ENCODE peak calls at places on chromosomes 2 and 18, in five cellular contexts. Z is K562, T is GM12878, I is A549, J is H1. V is an unnamed sample.

GRCh38 chr2:227340106-227340505 is 15.1 kb downstream of the MFF start:
- DNase-seq in Z (no peak), T (no peak), I (no peak), J (no peak), V (no peak)

GRCh38 chr2:157672129-157672528 is 43.5 kb upstream of the ACVR1C start:
- DNase-seq in Z (no peak), T (no peak), I (peak; percentile 18), J (no peak), V (peak; percentile 5)

GRCh38 chr2:241900251-241901017 is 30.9 kb downstream of the RTP5 start:
- DNase-seq in Z (no peak), T (no peak), I (no peak), J (peak; percentile 32), V (no peak)

GRCh38 chr2:231099918-231100317 is 24.9 kb downstream of the HTR2B start:
- DNase-seq in Z (no peak), T (no peak), I (peak; percentile 10), J (peak; percentile 66), V (no peak)

GRCh38 chr18:25279556-25279955 is 72.4 kb downstream of the ZNF521 start:
- DNase-seq in Z (no peak), T (no peak), I (no peak), J (no peak), V (no peak)

GRCh38 chr2:167697961-167698360 is 549.4 kb downstream of the STK39 start:
- DNase-seq in Z (no peak), T (no peak), I (no peak), J (no peak), V (no peak)

GRCh38 chr2:35986871-35987270 is 368.7 kb upstream of the CRIM1 start:
- DNase-seq in Z (no peak), T (no peak), I (no peak), J (no peak), V (no peak)

GRCh38 chr2:39266906-39267434 is 23.2 kb upstream of the CDKL4 start:
- DNase-seq in Z (no peak), T (no peak), I (no peak), J (no peak), V (no peak)

GRCh38 chr2:7860693-7861092 is 821.2 kb upstream of the ID2 start:
- DNase-seq in Z (no peak), T (no peak), I (no peak), J (peak; percentile 27), V (no peak)

GRCh38 chr18:48580782-48581181 is 42.0 kb downstream of the CTIF start:
- DNase-seq in Z (no peak), T (no peak), I (no peak), J (no peak), V (no peak)

GRCh38 chr2:224004105-224004715 is 34.9 kb downstream of the SERPINE2 start:
- DNase-seq in Z (no peak), T (no peak), I (no peak), J (no peak), V (no peak)

GRCh38 chr2:174784909-174785308 is 20.6 kb upstream of the CHRNA1 start:
- DNase-seq in Z (no peak), T (no peak), I (no peak), J (no peak), V (no peak)

GRCh38 chr2:128378231-128379020 is 59.8 kb upstream of the HS6ST1 start:
- DNase-seq in Z (no peak), T (no peak), I (no peak), J (no peak), V (no peak)

GRCh38 chr2:150232321-150232720 is 255.1 kb downstream of the RND3 start:
- DNase-seq in Z (no peak), T (no peak), I (no peak), J (no peak), V (no peak)

GRCh38 chr2:54613794-54614257 is 109.6 kb upstream of the EML6 start:
- DNase-seq in Z (no peak), T (no peak), I (peak; percentile 83), J (no peak), V (no peak)

GRCh38 chr18:32930695-32931301 is 158.0 kb upstream of the KLHL14 start:
- DNase-seq in Z (peak; percentile 10), T (no peak), I (peak; percentile 27), J (no peak), V (peak; percentile 55)

GRCh38 chr2:138090330-138090729 is 126.1 kb downstream of the HNMT start:
- DNase-seq in Z (peak; percentile 71), T (no peak), I (peak; percentile 47), J (no peak), V (peak; percentile 64)

GRCh38 chr2:64850641-64851040 is 138.6 kb upstream of the SLC1A4 start:
- DNase-seq in Z (no peak), T (no peak), I (no peak), J (no peak), V (no peak)

GRCh38 chr2:53033416-53033815 is 734.2 kb upstream of the CHAC2 start:
- DNase-seq in Z (no peak), T (no peak), I (no peak), J (no peak), V (no peak)

GRCh38 chr2:54648256-54648655 is 75.2 kb upstream of the EML6 start:
- DNase-seq in Z (no peak), T (no peak), I (no peak), J (no peak), V (no peak)

GRCh38 chr2:148813603-148814065 is 61.4 kb upstream of the KIF5C start:
- DNase-seq in Z (peak; percentile 64), T (peak; percentile 76), I (no peak), J (peak; percentile 83), V (no peak)

GRCh38 chr2:179751184-179751809 is 110.1 kb downstream of the ZNF385B start:
- DNase-seq in Z (peak; percentile 44), T (no peak), I (peak; percentile 27), J (no peak), V (peak; percentile 27)

GRCh38 chr18:33934258-33934657 is 290.5 kb downstream of the NOL4 start:
- DNase-seq in Z (no peak), T (no peak), I (no peak), J (no peak), V (no peak)

GRCh38 chr18:46688853-46689525 is 32.0 kb upstream of the LOXHD1 start:
- DNase-seq in Z (no peak), T (no peak), I (no peak), J (no peak), V (no peak)

GRCh38 chr2:85445316-85446295 is 27.1 kb downstream of the SH2D6 start:
- DNase-seq in Z (no peak), T (no peak), I (peak; percentile 67), J (no peak), V (no peak)

GRCh38 chr2:70698847-70699246 is 69.2 kb downstream of the ADD2 start:
- DNase-seq in Z (no peak), T (no peak), I (no peak), J (no peak), V (no peak)

GRCh38 chr2:176421291-176422050 is 152.2 kb downstream of the MTX2 start:
- DNase-seq in Z (no peak), T (no peak), I (no peak), J (no peak), V (no peak)

GRCh38 chr18:6683112-6683876 is 46.2 kb upstream of the ARHGAP28 start:
- DNase-seq in Z (peak; percentile 98), T (no peak), I (no peak), J (peak; percentile 62), V (no peak)

GRCh38 chr2:187549951-187550555 is 4.2 kb downstream of the TFPI start:
- DNase-seq in Z (no peak), T (no peak), I (no peak), J (no peak), V (peak; percentile 90)

GRCh38 chr2:735670-736218 is 58.5 kb upstream of the TMEM18 start:
- DNase-seq in Z (no peak), T (no peak), I (no peak), J (no peak), V (no peak)

GRCh38 chr2:106960633-106961205 is 74.8 kb upstream of the ST6GAL2 start:
- DNase-seq in Z (no peak), T (no peak), I (no peak), J (no peak), V (no peak)

GRCh38 chr2:226758886-226759660 is 40.5 kb downstream of the IRS1 start:
- DNase-seq in Z (no peak), T (no peak), I (no peak), J (no peak), V (no peak)

GRCh38 chr2:74441690-74442482 is at the start of gene RTKN:
- DNase-seq in Z (no peak), T (no peak), I (peak; percentile 24), J (peak; percentile 94), V (peak; percentile 96)

GRCh38 chr18:70419526-70419925 is 130.7 kb downstream of the SOCS6 start:
- DNase-seq in Z (no peak), T (no peak), I (no peak), J (no peak), V (no peak)

GRCh38 chr18:70421471-70421870 is 132.6 kb downstream of the SOCS6 start:
- DNase-seq in Z (no peak), T (no peak), I (peak; percentile 38), J (no peak), V (no peak)

GRCh38 chr18:70422061-70422965 is 133.5 kb downstream of the SOCS6 start:
- DNase-seq in Z (no peak), T (no peak), I (peak; percentile 96), J (no peak), V (peak; percentile 35)

GRCh38 chr18:70418551-70419311 is 129.9 kb downstream of the SOCS6 start:
- DNase-seq in Z (no peak), T (no peak), I (no peak), J (no peak), V (no peak)

GRCh38 chr18:70420151-70420898 is 131.5 kb downstream of the SOCS6 start:
- DNase-seq in Z (no peak), T (no peak), I (peak; percentile 66), J (no peak), V (peak; percentile 74)
- TF ChIP-seq KDM1A in Z (no peak), T (no peak), I (no peak), J (no peak), V (no peak)

GRCh38 chr2:101622633-101623521 is 74.6 kb upstream of the MAP4K4 start:
- DNase-seq in Z (no peak), T (peak; percentile 64), I (no peak), J (no peak), V (no peak)
- TF ChIP-seq KDM1A in Z (no peak), T (no peak), I (no peak), J (no peak), V (no peak)

GRCh38 chr2:177783835-177784448 is 288.6 kb downstream of the PDE11A start:
- DNase-seq in Z (no peak), T (peak; percentile 8), I (no peak), J (no peak), V (no peak)
- TF ChIP-seq KDM1A in Z (no peak), T (no peak), I (no peak), J (no peak), V (no peak)

DNA sequence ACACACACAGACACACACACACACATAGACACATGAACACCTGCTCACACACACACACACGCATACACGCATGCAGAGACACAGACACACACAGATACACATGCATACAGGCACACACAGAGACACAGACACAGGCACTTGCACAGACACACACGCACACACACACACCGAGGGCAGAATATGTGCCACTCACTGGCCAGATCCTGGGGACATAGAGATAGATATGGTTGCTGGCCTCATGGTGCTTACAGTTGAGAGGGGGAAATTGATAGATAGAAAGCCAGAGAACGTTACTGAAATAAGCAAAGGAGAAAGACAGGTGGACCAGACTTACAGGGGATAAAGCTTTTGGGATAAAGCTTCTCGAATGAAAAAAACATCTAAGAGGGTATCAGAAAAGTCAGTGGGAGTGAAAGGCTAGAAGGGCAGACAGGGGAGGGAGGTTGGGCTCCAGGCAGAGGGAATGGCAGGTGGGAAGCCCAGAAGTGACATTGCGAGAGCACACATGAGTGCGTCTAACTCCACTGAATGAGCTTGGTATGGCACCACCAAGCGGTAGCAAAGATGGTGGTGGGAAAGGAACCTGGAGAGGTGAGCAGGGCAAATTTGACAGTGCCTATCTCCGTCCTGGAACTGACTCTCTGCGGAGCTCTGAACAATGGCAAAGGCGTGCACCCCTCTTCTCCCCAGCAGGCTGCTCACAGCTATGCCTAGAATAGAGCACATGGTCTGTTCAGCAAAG is 390.1 kb upstream of the TRIB2 start:
- DNase-seq in Z (no peak), T (no peak), I (no peak), J (peak; percentile 54), V (peak; percentile 34)
- TF ChIP-seq KDM1A in Z (no peak), T (no peak), I (no peak), J (no peak), V (no peak)

V was measured in HepG2.